ENCODE peak calls at places on chromosomes 16 and 17, in eight cellular contexts. Q is right atrium auricular region; K is uterus; U is cardiac muscle cell; Y is neural progenitor cell; M is CD8-positive, alpha-beta T cell; V is effector memory CD4-positive, alpha-beta T cell; F is substantia nigra. Z is an unnamed sample.
A peak's percentile ranks its signal among the peaks of the same experiment; 100 is the strongest.

GRCh38 chr17:61551255-61551742 is 39.7 kb downstream of the NACA2 start:
- DNase-seq in K (no peak), V (no peak), M (no peak), F (no peak), Q (no peak), Y (peak; percentile 31), U (peak; percentile 42), Z (no peak)

GRCh38 chr17:79778504-79779087 is 648 bp downstream of the CBX2 start:
- DNase-seq in V (no peak), Q (no peak), F (no peak), U (peak; percentile 58), Y (peak; percentile 85), M (no peak), K (no peak), Z (no peak)

GRCh38 chr16:4828567-4829320 is 18.3 kb downstream of the GLYR1 start:
- DNase-seq in K (no peak), Y (no peak), Q (no peak), V (no peak), F (no peak), U (no peak), M (no peak), Z (no peak)

GRCh38 chr16:29809850-29810698 is 1.9 kb upstream of the PRRT2 start:
- DNase-seq in K (peak; percentile 39), V (peak; percentile 25), U (no peak), M (no peak), Q (no peak), Y (peak; percentile 52), F (no peak), Z (no peak)

GRCh38 chr17:8868092-8868491 is 618 bp upstream of the PIK3R6 start:
- DNase-seq in Y (no peak), M (no peak), U (no peak), Q (no peak), F (no peak), V (no peak), K (no peak), Z (no peak)

GRCh38 chr16:30998852-30999761 is 11.3 kb downstream of the STX1B start:
- DNase-seq in Y (no peak), V (no peak), Q (peak; percentile 69), M (no peak), F (no peak), U (no peak), K (no peak), Z (no peak)

GRCh38 chr17:13631541-13631940 is 29.8 kb upstream of the HS3ST3A1 start:
- DNase-seq in F (no peak), U (no peak), Y (no peak), K (no peak), V (no peak), M (no peak), Q (no peak), Z (no peak)

GRCh38 chr16:54482892-54483574 is 196.4 kb upstream of the IRX3 start:
- DNase-seq in V (no peak), Q (no peak), F (no peak), M (no peak), Y (no peak), K (no peak), U (peak; percentile 84), Z (no peak)

GRCh38 chr16:86828202-86828601 is 249.9 kb downstream of the FOXL1 start:
- DNase-seq in U (no peak), F (no peak), K (no peak), Q (no peak), Y (no peak), V (no peak), M (no peak), Z (no peak)

GRCh38 chr16:57569306-57569946 is 27.0 kb downstream of the ADGRG5 start:
- DNase-seq in Y (no peak), V (no peak), M (no peak), K (no peak), F (no peak), Q (no peak), U (no peak), Z (no peak)

GRCh38 chr16:85753559-85753958 is 2.7 kb upstream of the C16orf74 start:
- DNase-seq in K (no peak), F (no peak), Y (no peak), U (no peak), M (no peak), V (no peak), Q (no peak), Z (no peak)

GRCh38 chr16:27359615-27360014 is 42.4 kb upstream of the IL21R start:
- DNase-seq in Q (no peak), Y (no peak), M (no peak), F (no peak), K (no peak), V (no peak), U (no peak), Z (no peak)

GRCh38 chr16:54407596-54407995 is 121.0 kb upstream of the IRX3 start:
- DNase-seq in Y (no peak), V (no peak), F (no peak), M (no peak), Q (no peak), U (no peak), K (no peak), Z (no peak)

GRCh38 chr16:84239186-84239790 is 524 bp downstream of the KCNG4 start:
- DNase-seq in U (no peak), K (no peak), F (no peak), V (no peak), Q (no peak), Y (no peak), M (no peak), Z (no peak)
- H3K27ac ChIP-seq in U (no peak overlapping the region), K (no peak overlapping the region), F (no peak overlapping the region), V (no peak overlapping the region), Q (no peak overlapping the region), Y (no peak overlapping the region), M (no peak overlapping the region), Z (no peak overlapping the region)

GRCh38 chr17:83085526-83086196 is 6.3 kb downstream of the METRNL start:
- DNase-seq in K (no peak), V (no peak), F (no peak), Y (no peak), U (no peak), Q (no peak), M (no peak), Z (no peak)
- H3K27ac ChIP-seq in K (peak overlapping the region; percentile 80), V (no peak overlapping the region), F (no peak overlapping the region), Y (no peak overlapping the region), U (no peak overlapping the region), Q (no peak overlapping the region), M (no peak overlapping the region), Z (no peak overlapping the region)

DNA sequence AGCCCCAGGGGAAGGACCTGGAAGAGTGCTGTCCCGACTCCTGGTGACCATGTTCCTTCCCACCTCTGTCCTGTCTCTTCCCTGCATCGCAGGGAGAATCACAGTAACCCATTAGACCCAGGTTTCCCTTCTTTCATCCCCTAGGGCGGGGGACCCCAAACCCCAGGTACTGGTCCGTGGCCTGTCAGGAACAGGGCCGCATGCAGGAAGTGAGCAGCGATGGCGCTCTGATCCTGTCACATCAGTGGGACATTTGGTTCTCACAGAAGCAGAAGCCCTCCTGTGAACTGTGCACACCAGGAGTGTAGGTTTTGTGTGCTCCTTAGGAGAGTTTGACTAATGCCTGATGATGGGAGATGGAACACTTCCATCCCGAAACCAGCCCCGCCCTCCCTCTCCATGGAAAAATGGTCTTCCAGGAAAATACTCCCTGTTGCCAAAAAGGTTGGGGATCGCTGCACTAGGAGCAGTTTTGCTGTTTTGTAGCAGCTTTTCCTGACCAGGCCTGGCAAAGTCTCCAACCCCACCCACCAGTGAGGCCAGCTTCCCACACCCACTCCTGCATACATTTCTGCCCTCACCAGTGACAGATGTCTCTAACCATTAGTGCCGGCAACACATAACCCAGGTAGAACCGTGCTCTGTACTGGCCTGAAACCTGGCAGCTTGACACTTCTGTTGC is 10.5 kb downstream of the MNT start:
- DNase-seq in V (no peak), K (peak; percentile 70), F (no peak), Y (no peak), Q (peak; percentile 78), U (no peak), M (no peak), Z (no peak)
- H3K27ac ChIP-seq in V (peak overlapping the region; percentile 10), K (peak overlapping the region; percentile 100), F (no peak overlapping the region), Y (no peak overlapping the region), Q (peak overlapping the region; percentile 100), U (no peak overlapping the region), M (no peak overlapping the region), Z (no peak overlapping the region)

DNA sequence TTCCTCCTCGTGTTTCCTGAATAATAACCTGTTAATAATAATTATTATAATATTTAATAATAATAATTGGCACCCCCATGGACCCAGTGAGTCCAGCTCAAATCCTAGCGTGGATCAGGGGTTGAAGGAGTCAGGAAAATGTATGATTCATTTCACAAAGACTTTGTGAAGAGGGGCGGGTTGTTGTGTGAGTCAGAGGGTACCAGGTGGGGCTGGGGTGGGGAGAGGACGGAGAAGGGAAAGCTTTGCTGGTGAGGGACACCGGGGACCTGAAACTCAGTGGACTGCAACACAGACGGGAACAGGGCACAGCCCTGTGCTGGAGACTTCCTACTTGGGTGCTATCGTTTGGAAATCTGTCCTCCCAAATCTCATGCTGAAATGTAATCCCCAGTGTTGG is 3.1 kb upstream of the ADORA2B start:
- DNase-seq in U (no peak), Y (no peak), V (no peak), F (no peak), Q (no peak), K (no peak), M (no peak), Z (no peak)
- H3K27ac ChIP-seq in U (no peak overlapping the region), Y (no peak overlapping the region), V (no peak overlapping the region), F (no peak overlapping the region), Q (no peak overlapping the region), K (no peak overlapping the region), M (no peak overlapping the region), Z (no peak overlapping the region)